ENCODE peak calls at places on chromosomes 2 and 18, in seven cellular contexts. W is AG09319; F is NCI-H460; Q is mesenchymal stem cell; Z is aorta; A is activated T-helper 1 cell treated with anti-CD3 and anti-CD28 coated beads, Interleukin-2, amount 50 U/mL, for 16 hours; E is astrocyte of the spinal cord. O is an unnamed sample.
A peak's percentile ranks its signal among the peaks of the same experiment; 100 is the strongest.

GRCh38 chr18:21557607-21558253 is 42.8 kb downstream of the ESCO1 start:
- DNase-seq in W (no peak), A (no peak), F (no peak), Z (no peak), Q (no peak), E (no peak), O (no peak)

GRCh38 chr2:96946060-96946459 is 40.3 kb downstream of the FAM178B start:
- DNase-seq in E (no peak), W (no peak), A (no peak), Q (no peak), Z (no peak), F (no peak), O (no peak)

GRCh38 chr18:55106906-55107305 is 147.6 kb upstream of the CCDC68 start:
- DNase-seq in E (no peak), Z (no peak), A (no peak), Q (no peak), W (no peak), F (no peak), O (no peak)

GRCh38 chr2:161423351-161424178 is 7.5 kb downstream of the TBR1 start:
- DNase-seq in Q (no peak), A (no peak), E (no peak), F (no peak), W (no peak), Z (no peak), O (no peak)

GRCh38 chr2:63903003-63903402 is 61.3 kb downstream of the UGP2 start:
- DNase-seq in E (no peak), Q (peak; percentile 17), A (no peak), Z (no peak), W (no peak), F (no peak), O (no peak)

GRCh38 chr2:61753512-61753911 is 100.3 kb downstream of the FAM161A start:
- DNase-seq in A (no peak), Q (no peak), F (no peak), W (no peak), E (no peak), Z (no peak), O (no peak)

GRCh38 chr2:207475546-207475945 is 54.2 kb upstream of the CREB1 start:
- DNase-seq in Z (no peak), E (no peak), A (no peak), F (no peak), Q (no peak), W (no peak), O (no peak)

GRCh38 chr18:7579176-7579922 is 12.2 kb downstream of the PTPRM start:
- DNase-seq in Z (no peak), A (no peak), Q (no peak), F (no peak), E (no peak), W (no peak), O (no peak)

GRCh38 chr18:58338961-58339722 is 289.7 kb downstream of the ALPK2 start:
- DNase-seq in F (no peak), Q (peak; percentile 53), Z (no peak), A (no peak), E (peak; percentile 43), W (no peak), O (no peak)